ENCODE peak calls at places on chromosomes 12 and 14, in seven cellular contexts. One of them, this sample, is unnamed.
A peak's percentile ranks its signal among the peaks of the same experiment; 100 is the strongest.

GRCh38 chr12:76094754-76095153 is 10.3 kb upstream of the NAP1L1 start:
- DNase-seq in psoas muscle: no peak
- DNase-seq in HTR-8/SVneo: no peak
- DNase-seq in NCI-H1694 treated with DMSO at 0.1 percent for 48 hours: no peak
- DNase-seq in GM12865: no peak
- DNase-seq in stimulated activated CD8-positive, alpha-beta memory T cell treated with anti-CD3 and anti-CD28 coated beads, Interleukin-4, amount 100 ng/mL, for 48 hours: no peak
- DNase-seq in stimulated activated CD4-positive, alpha-beta T cell treated with anti-CD3 and anti-CD28 coated beads, Interleukin-4, amount 100 ng/mL, for 24 hours: no peak
- DNase-seq in this sample: no peak

GRCh38 chr14:93858896-93859295 is 68.2 kb upstream of the FAM181A start:
- DNase-seq in stimulated activated CD8-positive, alpha-beta memory T cell treated with anti-CD3 and anti-CD28 coated beads, Interleukin-4, amount 100 ng/mL, for 48 hours: no peak
- DNase-seq in stimulated activated CD4-positive, alpha-beta T cell treated with anti-CD3 and anti-CD28 coated beads, Interleukin-4, amount 100 ng/mL, for 24 hours: no peak
- DNase-seq in psoas muscle: no peak
- DNase-seq in NCI-H1694 treated with DMSO at 0.1 percent for 48 hours: no peak
- DNase-seq in GM12865: no peak
- DNase-seq in HTR-8/SVneo: no peak
- DNase-seq in this sample: no peak

GRCh38 chr12:64256166-64256800 is 34.2 kb upstream of the KICS2 start:
- DNase-seq in GM12865: peak; percentile 57
- DNase-seq in stimulated activated CD8-positive, alpha-beta memory T cell treated with anti-CD3 and anti-CD28 coated beads, Interleukin-4, amount 100 ng/mL, for 48 hours: no peak
- DNase-seq in NCI-H1694 treated with DMSO at 0.1 percent for 48 hours: peak; percentile 26
- DNase-seq in psoas muscle: no peak
- DNase-seq in stimulated activated CD4-positive, alpha-beta T cell treated with anti-CD3 and anti-CD28 coated beads, Interleukin-4, amount 100 ng/mL, for 24 hours: peak; percentile 6
- DNase-seq in HTR-8/SVneo: peak; percentile 51
- DNase-seq in this sample: no peak

GRCh38 chr12:43551971-43552559 is at the start of gene ADAMTS20:
- DNase-seq in psoas muscle: no peak
- DNase-seq in stimulated activated CD4-positive, alpha-beta T cell treated with anti-CD3 and anti-CD28 coated beads, Interleukin-4, amount 100 ng/mL, for 24 hours: no peak
- DNase-seq in GM12865: no peak
- DNase-seq in HTR-8/SVneo: peak; percentile 20
- DNase-seq in stimulated activated CD8-positive, alpha-beta memory T cell treated with anti-CD3 and anti-CD28 coated beads, Interleukin-4, amount 100 ng/mL, for 48 hours: no peak
- DNase-seq in NCI-H1694 treated with DMSO at 0.1 percent for 48 hours: no peak
- DNase-seq in this sample: no peak

GRCh38 chr14:30445394-30445793 is 113.6 kb upstream of the G2E3 start:
- DNase-seq in HTR-8/SVneo: no peak
- DNase-seq in stimulated activated CD8-positive, alpha-beta memory T cell treated with anti-CD3 and anti-CD28 coated beads, Interleukin-4, amount 100 ng/mL, for 48 hours: no peak
- DNase-seq in stimulated activated CD4-positive, alpha-beta T cell treated with anti-CD3 and anti-CD28 coated beads, Interleukin-4, amount 100 ng/mL, for 24 hours: no peak
- DNase-seq in GM12865: no peak
- DNase-seq in NCI-H1694 treated with DMSO at 0.1 percent for 48 hours: no peak
- DNase-seq in psoas muscle: no peak
- DNase-seq in this sample: no peak

GRCh38 chr14:104293851-104294627 is 155.7 kb downstream of the KIF26A start:
- DNase-seq in stimulated activated CD4-positive, alpha-beta T cell treated with anti-CD3 and anti-CD28 coated beads, Interleukin-4, amount 100 ng/mL, for 24 hours: no peak
- DNase-seq in HTR-8/SVneo: no peak
- DNase-seq in stimulated activated CD8-positive, alpha-beta memory T cell treated with anti-CD3 and anti-CD28 coated beads, Interleukin-4, amount 100 ng/mL, for 48 hours: no peak
- DNase-seq in GM12865: no peak
- DNase-seq in psoas muscle: no peak
- DNase-seq in NCI-H1694 treated with DMSO at 0.1 percent for 48 hours: no peak
- DNase-seq in this sample: peak; percentile 45

GRCh38 chr12:48119078-48119833 is at the start of gene PFKM:
- DNase-seq in GM12865: peak; percentile 93
- DNase-seq in HTR-8/SVneo: peak; percentile 84
- DNase-seq in stimulated activated CD8-positive, alpha-beta memory T cell treated with anti-CD3 and anti-CD28 coated beads, Interleukin-4, amount 100 ng/mL, for 48 hours: peak; percentile 80
- DNase-seq in psoas muscle: peak; percentile 78
- DNase-seq in stimulated activated CD4-positive, alpha-beta T cell treated with anti-CD3 and anti-CD28 coated beads, Interleukin-4, amount 100 ng/mL, for 24 hours: peak; percentile 81
- DNase-seq in NCI-H1694 treated with DMSO at 0.1 percent for 48 hours: peak; percentile 68
- DNase-seq in this sample: peak; percentile 94

GRCh38 chr12:47818701-47819543 is 781 bp downstream of the HDAC7 start:
- DNase-seq in NCI-H1694 treated with DMSO at 0.1 percent for 48 hours: no peak
- DNase-seq in GM12865: peak; percentile 50
- DNase-seq in psoas muscle: peak; percentile 79
- DNase-seq in stimulated activated CD4-positive, alpha-beta T cell treated with anti-CD3 and anti-CD28 coated beads, Interleukin-4, amount 100 ng/mL, for 24 hours: peak; percentile 52
- DNase-seq in stimulated activated CD8-positive, alpha-beta memory T cell treated with anti-CD3 and anti-CD28 coated beads, Interleukin-4, amount 100 ng/mL, for 48 hours: peak; percentile 79
- DNase-seq in HTR-8/SVneo: no peak
- DNase-seq in this sample: peak; percentile 85

GRCh38 chr12:130661501-130662255 is 54.4 kb downstream of the RIMBP2 start:
- DNase-seq in stimulated activated CD4-positive, alpha-beta T cell treated with anti-CD3 and anti-CD28 coated beads, Interleukin-4, amount 100 ng/mL, for 24 hours: no peak
- DNase-seq in psoas muscle: no peak
- DNase-seq in stimulated activated CD8-positive, alpha-beta memory T cell treated with anti-CD3 and anti-CD28 coated beads, Interleukin-4, amount 100 ng/mL, for 48 hours: no peak
- DNase-seq in NCI-H1694 treated with DMSO at 0.1 percent for 48 hours: no peak
- DNase-seq in HTR-8/SVneo: no peak
- DNase-seq in GM12865: no peak
- DNase-seq in this sample: no peak

GRCh38 chr14:74019743-74020142 is 594 bp downstream of the BBOF1 start:
- DNase-seq in HTR-8/SVneo: peak; percentile 47
- DNase-seq in NCI-H1694 treated with DMSO at 0.1 percent for 48 hours: no peak
- DNase-seq in GM12865: no peak
- DNase-seq in stimulated activated CD4-positive, alpha-beta T cell treated with anti-CD3 and anti-CD28 coated beads, Interleukin-4, amount 100 ng/mL, for 24 hours: no peak
- DNase-seq in psoas muscle: no peak
- DNase-seq in stimulated activated CD8-positive, alpha-beta memory T cell treated with anti-CD3 and anti-CD28 coated beads, Interleukin-4, amount 100 ng/mL, for 48 hours: no peak
- DNase-seq in this sample: no peak

GRCh38 chr12:68581926-68582325 is 28.8 kb upstream of the RAP1B start:
- DNase-seq in HTR-8/SVneo: no peak
- DNase-seq in psoas muscle: no peak
- DNase-seq in stimulated activated CD8-positive, alpha-beta memory T cell treated with anti-CD3 and anti-CD28 coated beads, Interleukin-4, amount 100 ng/mL, for 48 hours: no peak
- DNase-seq in GM12865: no peak
- DNase-seq in stimulated activated CD4-positive, alpha-beta T cell treated with anti-CD3 and anti-CD28 coated beads, Interleukin-4, amount 100 ng/mL, for 24 hours: no peak
- DNase-seq in NCI-H1694 treated with DMSO at 0.1 percent for 48 hours: no peak
- DNase-seq in this sample: no peak

GRCh38 chr12:71763682-71764379 is 9.2 kb downstream of the RAB21 start:
- DNase-seq in stimulated activated CD8-positive, alpha-beta memory T cell treated with anti-CD3 and anti-CD28 coated beads, Interleukin-4, amount 100 ng/mL, for 48 hours: no peak
- DNase-seq in NCI-H1694 treated with DMSO at 0.1 percent for 48 hours: no peak
- DNase-seq in stimulated activated CD4-positive, alpha-beta T cell treated with anti-CD3 and anti-CD28 coated beads, Interleukin-4, amount 100 ng/mL, for 24 hours: no peak
- DNase-seq in psoas muscle: no peak
- DNase-seq in HTR-8/SVneo: no peak
- DNase-seq in GM12865: no peak
- DNase-seq in this sample: no peak

GRCh38 chr14:52974406-52974805 is 23.6 kb upstream of the FERMT2 start:
- DNase-seq in stimulated activated CD4-positive, alpha-beta T cell treated with anti-CD3 and anti-CD28 coated beads, Interleukin-4, amount 100 ng/mL, for 24 hours: no peak
- DNase-seq in stimulated activated CD8-positive, alpha-beta memory T cell treated with anti-CD3 and anti-CD28 coated beads, Interleukin-4, amount 100 ng/mL, for 48 hours: no peak
- DNase-seq in psoas muscle: no peak
- DNase-seq in HTR-8/SVneo: no peak
- DNase-seq in NCI-H1694 treated with DMSO at 0.1 percent for 48 hours: no peak
- DNase-seq in GM12865: no peak
- DNase-seq in this sample: no peak

GRCh38 chr12:116736962-116737773 is 701 bp downstream of the SPRING1 start:
- DNase-seq in NCI-H1694 treated with DMSO at 0.1 percent for 48 hours: no peak
- DNase-seq in stimulated activated CD8-positive, alpha-beta memory T cell treated with anti-CD3 and anti-CD28 coated beads, Interleukin-4, amount 100 ng/mL, for 48 hours: peak; percentile 34
- DNase-seq in psoas muscle: no peak
- DNase-seq in stimulated activated CD4-positive, alpha-beta T cell treated with anti-CD3 and anti-CD28 coated beads, Interleukin-4, amount 100 ng/mL, for 24 hours: no peak
- DNase-seq in GM12865: peak; percentile 5
- DNase-seq in HTR-8/SVneo: peak; percentile 24
- DNase-seq in this sample: no peak

GRCh38 chr12:109222496-109222895 is 86.6 kb downstream of the FOXN4 start:
- DNase-seq in HTR-8/SVneo: no peak
- DNase-seq in stimulated activated CD8-positive, alpha-beta memory T cell treated with anti-CD3 and anti-CD28 coated beads, Interleukin-4, amount 100 ng/mL, for 48 hours: no peak
- DNase-seq in stimulated activated CD4-positive, alpha-beta T cell treated with anti-CD3 and anti-CD28 coated beads, Interleukin-4, amount 100 ng/mL, for 24 hours: no peak
- DNase-seq in NCI-H1694 treated with DMSO at 0.1 percent for 48 hours: no peak
- DNase-seq in GM12865: no peak
- DNase-seq in psoas muscle: no peak
- DNase-seq in this sample: no peak

GRCh38 chr14:105944632-105945610 is 418.5 kb downstream of the TMEM121 start:
- DNase-seq in stimulated activated CD4-positive, alpha-beta T cell treated with anti-CD3 and anti-CD28 coated beads, Interleukin-4, amount 100 ng/mL, for 24 hours: peak; percentile 82
- DNase-seq in stimulated activated CD8-positive, alpha-beta memory T cell treated with anti-CD3 and anti-CD28 coated beads, Interleukin-4, amount 100 ng/mL, for 48 hours: peak; percentile 93
- DNase-seq in GM12865: peak; percentile 86
- DNase-seq in HTR-8/SVneo: peak; percentile 50
- DNase-seq in NCI-H1694 treated with DMSO at 0.1 percent for 48 hours: peak; percentile 51
- DNase-seq in psoas muscle: peak; percentile 44
- DNase-seq in this sample: peak; percentile 65

GRCh38 chr14:100893228-100893601 is 10.3 kb downstream of the RTL1 start:
- DNase-seq in psoas muscle: no peak
- DNase-seq in GM12865: no peak
- DNase-seq in NCI-H1694 treated with DMSO at 0.1 percent for 48 hours: no peak
- DNase-seq in stimulated activated CD8-positive, alpha-beta memory T cell treated with anti-CD3 and anti-CD28 coated beads, Interleukin-4, amount 100 ng/mL, for 48 hours: no peak
- DNase-seq in HTR-8/SVneo: no peak
- DNase-seq in stimulated activated CD4-positive, alpha-beta T cell treated with anti-CD3 and anti-CD28 coated beads, Interleukin-4, amount 100 ng/mL, for 24 hours: no peak
- DNase-seq in this sample: no peak

GRCh38 chr14:21455912-21456667 is at the start of gene CHD8:
- DNase-seq in stimulated activated CD4-positive, alpha-beta T cell treated with anti-CD3 and anti-CD28 coated beads, Interleukin-4, amount 100 ng/mL, for 24 hours: peak; percentile 100
- DNase-seq in HTR-8/SVneo: peak; percentile 96
- DNase-seq in GM12865: peak; percentile 100
- DNase-seq in stimulated activated CD8-positive, alpha-beta memory T cell treated with anti-CD3 and anti-CD28 coated beads, Interleukin-4, amount 100 ng/mL, for 48 hours: peak; percentile 99
- DNase-seq in psoas muscle: peak; percentile 100
- DNase-seq in NCI-H1694 treated with DMSO at 0.1 percent for 48 hours: peak; percentile 100
- DNase-seq in this sample: peak; percentile 100

GRCh38 chr12:56581418-56582145 is 48.5 kb downstream of the BAZ2A start:
- DNase-seq in HTR-8/SVneo: no peak
- DNase-seq in stimulated activated CD4-positive, alpha-beta T cell treated with anti-CD3 and anti-CD28 coated beads, Interleukin-4, amount 100 ng/mL, for 24 hours: peak; percentile 26
- DNase-seq in stimulated activated CD8-positive, alpha-beta memory T cell treated with anti-CD3 and anti-CD28 coated beads, Interleukin-4, amount 100 ng/mL, for 48 hours: peak; percentile 50
- DNase-seq in NCI-H1694 treated with DMSO at 0.1 percent for 48 hours: no peak
- DNase-seq in psoas muscle: no peak
- DNase-seq in GM12865: peak; percentile 80
- DNase-seq in this sample: no peak

GRCh38 chr14:58873228-58873953 is 235.6 kb downstream of the DACT1 start:
- DNase-seq in stimulated activated CD8-positive, alpha-beta memory T cell treated with anti-CD3 and anti-CD28 coated beads, Interleukin-4, amount 100 ng/mL, for 48 hours: no peak
- DNase-seq in HTR-8/SVneo: no peak
- DNase-seq in stimulated activated CD4-positive, alpha-beta T cell treated with anti-CD3 and anti-CD28 coated beads, Interleukin-4, amount 100 ng/mL, for 24 hours: no peak
- DNase-seq in GM12865: no peak
- DNase-seq in psoas muscle: no peak
- DNase-seq in NCI-H1694 treated with DMSO at 0.1 percent for 48 hours: no peak
- DNase-seq in this sample: no peak

GRCh38 chr14:99660006-99660566 is 15.2 kb downstream of the HHIPL1 start:
- DNase-seq in stimulated activated CD8-positive, alpha-beta memory T cell treated with anti-CD3 and anti-CD28 coated beads, Interleukin-4, amount 100 ng/mL, for 48 hours: no peak
- DNase-seq in stimulated activated CD4-positive, alpha-beta T cell treated with anti-CD3 and anti-CD28 coated beads, Interleukin-4, amount 100 ng/mL, for 24 hours: no peak
- DNase-seq in GM12865: no peak
- DNase-seq in HTR-8/SVneo: no peak
- DNase-seq in NCI-H1694 treated with DMSO at 0.1 percent for 48 hours: no peak
- DNase-seq in psoas muscle: no peak
- DNase-seq in this sample: no peak

GRCh38 chr14:39169541-39169900 is 612 bp downstream of the TRAPPC6B start:
- DNase-seq in NCI-H1694 treated with DMSO at 0.1 percent for 48 hours: no peak
- DNase-seq in stimulated activated CD8-positive, alpha-beta memory T cell treated with anti-CD3 and anti-CD28 coated beads, Interleukin-4, amount 100 ng/mL, for 48 hours: no peak
- DNase-seq in psoas muscle: no peak
- DNase-seq in HTR-8/SVneo: no peak
- DNase-seq in GM12865: no peak
- DNase-seq in stimulated activated CD4-positive, alpha-beta T cell treated with anti-CD3 and anti-CD28 coated beads, Interleukin-4, amount 100 ng/mL, for 24 hours: no peak
- DNase-seq in this sample: no peak

GRCh38 chr12:38761636-38762342 is 143.6 kb downstream of the CPNE8 start:
- DNase-seq in NCI-H1694 treated with DMSO at 0.1 percent for 48 hours: no peak
- DNase-seq in stimulated activated CD8-positive, alpha-beta memory T cell treated with anti-CD3 and anti-CD28 coated beads, Interleukin-4, amount 100 ng/mL, for 48 hours: no peak
- DNase-seq in psoas muscle: no peak
- DNase-seq in HTR-8/SVneo: no peak
- DNase-seq in stimulated activated CD4-positive, alpha-beta T cell treated with anti-CD3 and anti-CD28 coated beads, Interleukin-4, amount 100 ng/mL, for 24 hours: no peak
- DNase-seq in GM12865: no peak
- DNase-seq in this sample: no peak

GRCh38 chr12:126492181-126492580 is 1426.9 kb downstream of the AACS start:
- DNase-seq in stimulated activated CD4-positive, alpha-beta T cell treated with anti-CD3 and anti-CD28 coated beads, Interleukin-4, amount 100 ng/mL, for 24 hours: no peak
- DNase-seq in stimulated activated CD8-positive, alpha-beta memory T cell treated with anti-CD3 and anti-CD28 coated beads, Interleukin-4, amount 100 ng/mL, for 48 hours: no peak
- DNase-seq in NCI-H1694 treated with DMSO at 0.1 percent for 48 hours: no peak
- DNase-seq in GM12865: no peak
- DNase-seq in HTR-8/SVneo: no peak
- DNase-seq in psoas muscle: no peak
- DNase-seq in this sample: no peak

GRCh38 chr12:115049617-115050016 is 365.6 kb upstream of the TBX3 start:
- DNase-seq in stimulated activated CD8-positive, alpha-beta memory T cell treated with anti-CD3 and anti-CD28 coated beads, Interleukin-4, amount 100 ng/mL, for 48 hours: no peak
- DNase-seq in GM12865: no peak
- DNase-seq in stimulated activated CD4-positive, alpha-beta T cell treated with anti-CD3 and anti-CD28 coated beads, Interleukin-4, amount 100 ng/mL, for 24 hours: no peak
- DNase-seq in HTR-8/SVneo: no peak
- DNase-seq in psoas muscle: no peak
- DNase-seq in NCI-H1694 treated with DMSO at 0.1 percent for 48 hours: no peak
- DNase-seq in this sample: no peak

GRCh38 chr14:104268725-104269436 is 130.5 kb downstream of the KIF26A start:
- DNase-seq in HTR-8/SVneo: no peak
- DNase-seq in stimulated activated CD8-positive, alpha-beta memory T cell treated with anti-CD3 and anti-CD28 coated beads, Interleukin-4, amount 100 ng/mL, for 48 hours: peak; percentile 8
- DNase-seq in stimulated activated CD4-positive, alpha-beta T cell treated with anti-CD3 and anti-CD28 coated beads, Interleukin-4, amount 100 ng/mL, for 24 hours: no peak
- DNase-seq in NCI-H1694 treated with DMSO at 0.1 percent for 48 hours: no peak
- DNase-seq in GM12865: no peak
- DNase-seq in psoas muscle: no peak
- DNase-seq in this sample: no peak

GRCh38 chr12:1429980-1430379 is 164.4 kb downstream of the FBXL14 start:
- DNase-seq in GM12865: no peak
- DNase-seq in stimulated activated CD4-positive, alpha-beta T cell treated with anti-CD3 and anti-CD28 coated beads, Interleukin-4, amount 100 ng/mL, for 24 hours: no peak
- DNase-seq in psoas muscle: no peak
- DNase-seq in NCI-H1694 treated with DMSO at 0.1 percent for 48 hours: no peak
- DNase-seq in HTR-8/SVneo: peak; percentile 54
- DNase-seq in stimulated activated CD8-positive, alpha-beta memory T cell treated with anti-CD3 and anti-CD28 coated beads, Interleukin-4, amount 100 ng/mL, for 48 hours: no peak
- DNase-seq in this sample: no peak

GRCh38 chr14:37550511-37550910 is 44.5 kb downstream of the FOXA1 start:
- DNase-seq in NCI-H1694 treated with DMSO at 0.1 percent for 48 hours: no peak
- DNase-seq in GM12865: no peak
- DNase-seq in stimulated activated CD8-positive, alpha-beta memory T cell treated with anti-CD3 and anti-CD28 coated beads, Interleukin-4, amount 100 ng/mL, for 48 hours: no peak
- DNase-seq in psoas muscle: no peak
- DNase-seq in HTR-8/SVneo: peak; percentile 10
- DNase-seq in stimulated activated CD4-positive, alpha-beta T cell treated with anti-CD3 and anti-CD28 coated beads, Interleukin-4, amount 100 ng/mL, for 24 hours: no peak
- DNase-seq in this sample: no peak

GRCh38 chr12:7137868-7138267 is 7.7 kb downstream of the CLSTN3 start:
- DNase-seq in stimulated activated CD8-positive, alpha-beta memory T cell treated with anti-CD3 and anti-CD28 coated beads, Interleukin-4, amount 100 ng/mL, for 48 hours: no peak
- DNase-seq in psoas muscle: no peak
- DNase-seq in stimulated activated CD4-positive, alpha-beta T cell treated with anti-CD3 and anti-CD28 coated beads, Interleukin-4, amount 100 ng/mL, for 24 hours: no peak
- DNase-seq in GM12865: no peak
- DNase-seq in HTR-8/SVneo: no peak
- DNase-seq in NCI-H1694 treated with DMSO at 0.1 percent for 48 hours: no peak
- DNase-seq in this sample: no peak

GRCh38 chr14:48035836-48036235 is 360.4 kb upstream of the MDGA2 start:
- DNase-seq in HTR-8/SVneo: no peak
- DNase-seq in stimulated activated CD8-positive, alpha-beta memory T cell treated with anti-CD3 and anti-CD28 coated beads, Interleukin-4, amount 100 ng/mL, for 48 hours: no peak
- DNase-seq in stimulated activated CD4-positive, alpha-beta T cell treated with anti-CD3 and anti-CD28 coated beads, Interleukin-4, amount 100 ng/mL, for 24 hours: no peak
- DNase-seq in NCI-H1694 treated with DMSO at 0.1 percent for 48 hours: no peak
- DNase-seq in psoas muscle: no peak
- DNase-seq in GM12865: no peak
- DNase-seq in this sample: no peak

GRCh38 chr12:4379410-4379809 is at the start of gene FGF23:
- DNase-seq in stimulated activated CD4-positive, alpha-beta T cell treated with anti-CD3 and anti-CD28 coated beads, Interleukin-4, amount 100 ng/mL, for 24 hours: no peak
- DNase-seq in stimulated activated CD8-positive, alpha-beta memory T cell treated with anti-CD3 and anti-CD28 coated beads, Interleukin-4, amount 100 ng/mL, for 48 hours: no peak
- DNase-seq in GM12865: no peak
- DNase-seq in psoas muscle: no peak
- DNase-seq in NCI-H1694 treated with DMSO at 0.1 percent for 48 hours: no peak
- DNase-seq in HTR-8/SVneo: peak; percentile 51
- DNase-seq in this sample: no peak

GRCh38 chr14:47454025-47454424 is 221.4 kb downstream of the MDGA2 start:
- DNase-seq in stimulated activated CD8-positive, alpha-beta memory T cell treated with anti-CD3 and anti-CD28 coated beads, Interleukin-4, amount 100 ng/mL, for 48 hours: no peak
- DNase-seq in NCI-H1694 treated with DMSO at 0.1 percent for 48 hours: no peak
- DNase-seq in psoas muscle: no peak
- DNase-seq in HTR-8/SVneo: no peak
- DNase-seq in GM12865: no peak
- DNase-seq in stimulated activated CD4-positive, alpha-beta T cell treated with anti-CD3 and anti-CD28 coated beads, Interleukin-4, amount 100 ng/mL, for 24 hours: no peak
- DNase-seq in this sample: no peak

GRCh38 chr12:15152864-15153263 is 68.4 kb downstream of the RERG start:
- DNase-seq in psoas muscle: no peak
- DNase-seq in NCI-H1694 treated with DMSO at 0.1 percent for 48 hours: no peak
- DNase-seq in HTR-8/SVneo: no peak
- DNase-seq in stimulated activated CD8-positive, alpha-beta memory T cell treated with anti-CD3 and anti-CD28 coated beads, Interleukin-4, amount 100 ng/mL, for 48 hours: no peak
- DNase-seq in stimulated activated CD4-positive, alpha-beta T cell treated with anti-CD3 and anti-CD28 coated beads, Interleukin-4, amount 100 ng/mL, for 24 hours: no peak
- DNase-seq in GM12865: no peak
- DNase-seq in this sample: no peak

GRCh38 chr12:42729532-42729895 is 140.0 kb upstream of the PRICKLE1 start:
- DNase-seq in stimulated activated CD8-positive, alpha-beta memory T cell treated with anti-CD3 and anti-CD28 coated beads, Interleukin-4, amount 100 ng/mL, for 48 hours: no peak
- DNase-seq in psoas muscle: no peak
- DNase-seq in NCI-H1694 treated with DMSO at 0.1 percent for 48 hours: no peak
- DNase-seq in GM12865: no peak
- DNase-seq in HTR-8/SVneo: no peak
- DNase-seq in stimulated activated CD4-positive, alpha-beta T cell treated with anti-CD3 and anti-CD28 coated beads, Interleukin-4, amount 100 ng/mL, for 24 hours: no peak
- DNase-seq in this sample: no peak